ENCODE peak calls at places on chromosome 19, in ten cellular contexts. W is heart left ventricle, R is suprapubic skin, L is upper lobe of right lung, M is esophagus muscularis mucosa, P is IMR-90, O is heart right ventricle, X is adrenal gland, H is WERI-Rb-1, D is right atrium auricular region. N is an unnamed sample.

GRCh38 chr19:10767726-10768125 is 49.8 kb downstream of the DNM2 start:
- DNase-seq in P (no peak), D (no peak), X (no peak), W (no peak), M (no peak), R (no peak), O (no peak), H (no peak), L (no peak), N (no peak)

GRCh38 chr19:6423499-6424189 is 967 bp downstream of the KHSRP start:
- DNase-seq in X (peak; percentile 63), O (no peak), W (no peak), P (peak; percentile 42), D (peak; percentile 61), H (peak; percentile 50), R (no peak), L (no peak), M (no peak), N (no peak)

GRCh38 chr19:11291991-11292390 is 4.0 kb upstream of the TSPAN16 start:
- DNase-seq in R (no peak), W (no peak), M (no peak), X (no peak), P (no peak), L (no peak), H (no peak), D (no peak), O (no peak), N (no peak)

GRCh38 chr19:4083677-4084546 is 17.2 kb upstream of the ZBTB7A start:
- DNase-seq in X (no peak), H (no peak), P (no peak), L (peak; percentile 79), D (no peak), M (no peak), W (peak; percentile 25), O (peak; percentile 50), R (no peak), N (peak; percentile 54)

GRCh38 chr19:19489804-19490204 is 25.5 kb downstream of the TSSK6 start:
- DNase-seq in M (no peak), O (no peak), D (no peak), H (no peak), X (no peak), W (no peak), R (no peak), P (no peak), L (no peak), N (peak; percentile 53)

GRCh38 chr19:940591-941291 is 14.9 kb downstream of the ARID3A start:
- DNase-seq in O (no peak), P (peak; percentile 57), R (peak; percentile 89), X (peak; percentile 89), W (peak; percentile 69), D (peak; percentile 65), L (peak; percentile 90), H (no peak), M (no peak), N (peak; percentile 94)

GRCh38 chr19:37007587-37008220 is 70.5 kb upstream of the ZNF420 start:
- DNase-seq in H (no peak), P (no peak), R (no peak), L (peak; percentile 79), X (peak; percentile 65), W (peak; percentile 88), O (peak; percentile 82), M (no peak), D (peak; percentile 65), N (peak; percentile 59)

GRCh38 chr19:55257461-55258411 is 1.1 kb downstream of the PPP6R1 start:
- DNase-seq in X (peak; percentile 54), O (no peak), L (no peak), M (no peak), P (peak; percentile 32), W (no peak), R (peak; percentile 76), H (peak; percentile 42), D (no peak), N (no peak)

DNA sequence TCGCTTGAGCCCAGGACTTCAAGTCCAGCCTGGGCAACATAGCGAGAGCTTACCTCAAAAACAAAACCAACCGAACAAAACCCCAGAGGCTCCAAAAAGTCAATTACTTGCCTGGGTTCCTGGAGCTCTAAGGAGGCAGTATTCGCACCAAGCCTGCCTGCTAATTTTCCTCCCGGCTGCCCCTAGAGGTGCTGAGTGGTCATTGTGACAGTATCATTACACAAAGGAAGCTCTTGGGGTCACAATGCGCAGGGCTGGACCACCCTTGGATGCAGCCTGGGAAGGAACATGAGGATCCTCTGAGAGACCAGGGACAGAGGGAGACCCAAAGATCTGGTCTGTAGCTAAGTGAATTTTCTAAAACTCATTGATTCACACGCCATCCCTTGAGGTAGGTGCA is 8.5 kb upstream of the PEX11G start:
- DNase-seq in H (no peak), L (no peak), M (no peak), D (no peak), X (no peak), P (no peak), R (no peak), O (no peak), W (no peak), N (no peak)
- H3K27ac ChIP-seq in H (no peak overlapping the region), L (no peak overlapping the region), M (no peak overlapping the region), D (no peak overlapping the region), X (no peak overlapping the region), P (no peak overlapping the region), R (no peak overlapping the region), O (no peak overlapping the region), W (no peak overlapping the region), N (no peak overlapping the region)

GRCh38 chr19:34230833-34231232 is 23.5 kb upstream of the GARRE1 start:
- DNase-seq in R (no peak), P (no peak), O (no peak), M (no peak), H (no peak), W (no peak), L (no peak), X (no peak), D (no peak), N (no peak)
- H3K27ac ChIP-seq in R (no peak overlapping the region), P (no peak overlapping the region), O (no peak overlapping the region), M (no peak overlapping the region), H (no peak overlapping the region), W (no peak overlapping the region), L (no peak overlapping the region), X (no peak overlapping the region), D (no peak overlapping the region), N (no peak overlapping the region)

DNA sequence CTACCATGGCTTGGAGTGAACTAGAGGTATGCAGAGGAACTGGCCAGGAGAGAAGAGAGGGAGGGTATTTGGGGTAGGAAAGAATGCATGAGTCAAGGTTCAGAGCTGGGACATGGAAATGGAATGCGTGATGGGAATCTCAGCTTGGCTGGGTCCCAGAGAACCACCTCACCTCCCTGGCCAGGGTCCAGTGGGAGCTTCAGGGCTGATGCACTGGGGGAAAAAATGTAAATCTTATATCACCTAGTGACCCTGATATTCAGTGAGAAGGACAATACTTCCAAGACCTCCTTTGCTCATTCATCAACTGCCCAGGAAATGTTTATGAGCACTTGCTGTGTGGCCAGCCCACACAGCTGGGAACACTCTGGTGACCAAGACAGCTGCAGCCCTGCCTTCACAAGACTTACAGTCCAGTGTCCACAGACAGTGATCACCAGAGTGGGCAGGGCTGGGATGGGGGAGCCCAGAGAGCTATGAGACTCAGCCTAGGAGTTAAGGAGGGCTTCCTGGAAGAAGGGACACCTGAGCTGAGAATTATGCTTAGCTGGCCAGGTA is 12.8 kb downstream of the IGSF23 start:
- DNase-seq in D (no peak), H (no peak), O (no peak), P (peak; percentile 99), W (no peak), M (no peak), X (peak; percentile 53), R (no peak), L (no peak), N (no peak)
- H3K27ac ChIP-seq in D (no peak overlapping the region), H (no peak overlapping the region), O (no peak overlapping the region), P (peak overlapping the region; percentile 89), W (no peak overlapping the region), M (peak overlapping the region; percentile 47), X (no peak overlapping the region), R (no peak overlapping the region), L (no peak overlapping the region), N (peak overlapping the region; percentile 59)

DNA sequence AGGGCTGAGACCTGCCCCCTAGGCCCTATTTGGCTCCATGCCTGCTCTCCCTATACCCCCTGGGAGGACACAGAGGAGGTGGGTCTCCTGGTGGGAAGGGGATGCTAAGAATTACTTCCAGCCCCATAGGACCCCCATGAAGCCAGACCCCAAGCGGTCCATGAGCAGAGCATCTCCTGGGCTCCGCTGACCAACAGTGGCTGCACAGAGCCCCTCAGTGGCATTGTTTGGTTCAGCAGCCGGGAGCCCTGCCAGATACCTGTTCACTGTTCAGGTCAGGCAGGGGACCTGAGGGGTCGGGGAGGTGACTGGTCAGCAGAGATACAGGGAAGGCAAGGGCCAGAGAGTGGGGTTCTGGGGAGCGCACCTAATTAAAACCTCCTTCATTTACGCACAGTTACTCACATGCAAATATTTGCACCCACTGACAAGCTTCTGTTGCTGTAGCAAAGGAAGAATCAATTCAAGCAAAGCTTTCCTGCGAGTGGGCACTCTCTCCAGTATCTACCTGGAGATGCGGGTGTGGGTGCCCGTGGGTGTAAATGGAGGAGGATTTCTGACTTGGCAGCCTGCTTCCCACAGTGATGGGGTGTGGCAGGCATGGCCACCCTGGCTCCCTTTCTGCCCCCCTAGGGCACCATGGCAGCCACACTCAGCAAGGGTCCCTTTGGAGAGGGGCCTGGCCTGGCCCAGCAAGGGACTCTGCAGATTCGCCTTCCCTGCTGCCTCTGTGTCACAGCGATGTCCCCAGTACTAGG is 83.5 kb downstream of the CHST8 start:
- DNase-seq in M (no peak), D (no peak), H (peak; percentile 30), O (no peak), W (no peak), X (no peak), P (no peak), R (no peak), L (peak; percentile 46), N (no peak)
- H3K27ac ChIP-seq in M (no peak overlapping the region), D (no peak overlapping the region), H (no peak overlapping the region), O (no peak overlapping the region), W (no peak overlapping the region), X (no peak overlapping the region), P (no peak overlapping the region), R (no peak overlapping the region), L (no peak overlapping the region), N (no peak overlapping the region)

DNA sequence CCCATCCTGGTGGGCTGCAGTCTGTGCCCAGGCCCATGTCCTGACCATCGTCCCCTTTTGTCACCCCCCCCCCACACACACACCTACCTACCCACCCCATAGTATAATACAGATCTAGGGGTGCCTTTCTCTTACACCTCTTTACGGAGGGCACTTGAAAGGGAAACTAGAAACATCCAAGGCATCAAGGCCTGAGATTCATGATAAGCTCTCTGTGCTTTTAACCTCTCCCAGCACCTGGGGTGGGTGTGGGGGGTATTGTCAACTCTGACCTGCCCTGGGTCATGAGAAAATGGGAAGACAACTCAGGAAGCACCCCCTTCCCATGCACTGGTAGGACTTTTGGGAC is 1.6 kb downstream of the BICRA start:
- DNase-seq in X (no peak), D (no peak), L (no peak), W (no peak), R (no peak), O (no peak), M (no peak), H (no peak), P (no peak), N (no peak)
- H3K27ac ChIP-seq in X (no peak overlapping the region), D (peak overlapping the region; percentile 99), L (peak overlapping the region; percentile 98), W (peak overlapping the region; percentile 98), R (peak overlapping the region; percentile 99), O (no peak overlapping the region), M (peak overlapping the region; percentile 99), H (peak overlapping the region; percentile 83), P (peak overlapping the region; percentile 87), N (peak overlapping the region; percentile 99)

GRCh38 chr19:42480335-42481095 is 37.8 kb upstream of the CXCL17 start:
- DNase-seq in L (no peak), D (no peak), H (no peak), W (no peak), X (peak; percentile 54), M (no peak), R (no peak), P (peak; percentile 47), O (no peak), N (no peak)
- H3K27ac ChIP-seq in L (peak overlapping the region; percentile 20), D (no peak overlapping the region), H (no peak overlapping the region), W (no peak overlapping the region), X (peak overlapping the region; percentile 52), M (peak overlapping the region; percentile 30), R (no peak overlapping the region), P (no peak overlapping the region), O (no peak overlapping the region), N (peak overlapping the region; percentile 74)

N was measured in right lobe of liver.